ENCODE peak calls at places on chromosomes 6 and 20, in four cellular contexts. H, A, X and U are unnamed samples.

GRCh38 chr6:32886674-32887383 is 32.8 kb downstream of the PSMB9 start:
- DNase-seq in A (no peak), H (peak), X (no peak), U (no peak)

GRCh38 chr20:25139061-25139705 is 56.3 kb upstream of the ENTPD6 start:
- DNase-seq in H (no peak), A (peak), X (no peak), U (no peak)

GRCh38 chr6:137749595-137750215 is 117.4 kb upstream of the TNFAIP3 start:
- DNase-seq in X (no peak), A (no peak), H (peak), U (no peak)

GRCh38 chr20:36745234-36745926 is 510 bp downstream of the NDRG3 start:
- DNase-seq in A (peak), H (no peak), X (no peak), U (no peak)

GRCh38 chr6:42378125-42378524 is 73.6 kb downstream of the TRERF1 start:
- DNase-seq in H (no peak), X (no peak), A (no peak), U (no peak)

GRCh38 chr6:18139935-18140621 is 14.8 kb downstream of the TPMT start:
- DNase-seq in H (no peak), X (no peak), A (no peak), U (no peak)

GRCh38 chr6:50657513-50657912 is 55.8 kb upstream of the TFAP2D start:
- DNase-seq in A (no peak), X (no peak), H (no peak), U (no peak)

GRCh38 chr6:7903673-7904072 is 6.9 kb downstream of the TXNDC5 start:
- DNase-seq in A (no peak), H (no peak), X (no peak), U (no peak)

GRCh38 chr6:142746524-142746923 is 198.5 kb downstream of the HIVEP2 start:
- DNase-seq in H (peak), X (no peak), A (peak), U (peak)

GRCh38 chr6:157438611-157439109 is 57.7 kb downstream of the ZDHHC14 start:
- DNase-seq in A (no peak), H (peak), X (no peak), U (no peak)
- TF ChIP-seq USF2 in A (no peak), H (no peak), X (no peak), U (no peak)

GRCh38 chr6:71490876-71491275 is 202.3 kb downstream of the OGFRL1 start:
- DNase-seq in H (no peak), X (no peak), A (no peak), U (no peak)

GRCh38 chr6:71489736-71490135 is 201.1 kb downstream of the OGFRL1 start:
- DNase-seq in H (peak), A (peak), X (no peak), U (peak)

GRCh38 chr6:71486466-71486865 is 197.9 kb downstream of the OGFRL1 start:
- DNase-seq in A (no peak), X (no peak), H (peak), U (no peak)

GRCh38 chr6:71491844-71492243 is 203.2 kb downstream of the OGFRL1 start:
- DNase-seq in H (no peak), X (no peak), A (no peak), U (no peak)

DNA sequence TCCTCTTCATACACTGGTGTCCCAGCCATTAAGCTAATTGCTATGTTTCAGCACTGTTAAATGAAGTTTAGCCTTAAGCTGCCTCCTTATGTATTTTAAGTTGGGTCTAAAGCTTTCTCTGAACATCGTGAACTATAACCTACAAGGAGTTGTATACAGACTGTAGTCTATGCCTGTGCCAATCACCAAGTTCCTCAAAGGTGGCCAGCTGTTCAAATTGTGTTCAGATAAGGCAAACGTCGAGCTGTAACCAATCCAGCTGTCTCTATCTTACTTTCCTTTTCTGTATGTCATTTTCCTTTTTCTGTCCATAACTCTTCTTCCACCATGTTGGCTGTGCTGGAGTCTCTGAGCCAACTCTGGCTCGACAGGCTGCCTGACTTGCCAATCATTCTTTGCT is 199.6 kb downstream of the OGFRL1 start:
- DNase-seq in X (no peak), H (no peak), A (no peak), U (no peak)
- TF ChIP-seq USF2 in X (no peak), H (no peak), A (no peak), U (no peak)

DNA sequence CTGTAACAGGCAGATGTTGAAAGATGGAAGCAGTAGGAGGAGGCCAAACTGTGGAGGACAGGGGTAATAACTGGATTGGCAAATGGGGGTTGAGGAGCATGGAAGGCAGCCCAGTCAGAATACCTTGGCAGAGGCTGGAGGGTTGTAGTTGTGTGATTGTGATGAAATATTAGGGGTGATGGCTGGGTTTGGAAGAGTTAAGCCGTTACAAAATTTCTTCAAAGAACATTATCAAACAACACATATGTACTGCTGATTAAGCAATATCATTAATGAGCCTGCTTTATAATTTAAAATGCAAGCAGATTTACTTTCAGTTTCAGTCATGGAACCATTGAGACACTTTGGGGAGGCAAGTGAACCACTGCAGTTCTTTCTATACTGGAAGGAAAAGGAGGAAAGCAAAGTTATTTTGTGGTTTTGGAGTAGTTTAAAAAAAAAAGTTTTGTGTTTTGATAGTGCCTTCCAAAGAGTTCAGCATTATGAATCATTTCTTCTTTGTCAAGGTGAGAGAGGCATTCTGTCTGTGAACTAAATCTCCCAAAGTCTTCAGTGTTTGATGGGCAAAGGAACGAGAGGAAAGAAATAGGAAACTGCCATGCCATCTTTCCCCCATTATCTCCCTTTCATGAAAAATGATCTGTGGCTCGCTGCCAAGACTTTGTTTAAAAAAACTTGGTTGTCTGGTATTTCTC is 20.7 kb downstream of the FOXO3 start:
- DNase-seq in A (no peak), X (no peak), H (peak), U (no peak)
- TF ChIP-seq USF2 in A (no peak), X (no peak), H (no peak), U (no peak)

DNA sequence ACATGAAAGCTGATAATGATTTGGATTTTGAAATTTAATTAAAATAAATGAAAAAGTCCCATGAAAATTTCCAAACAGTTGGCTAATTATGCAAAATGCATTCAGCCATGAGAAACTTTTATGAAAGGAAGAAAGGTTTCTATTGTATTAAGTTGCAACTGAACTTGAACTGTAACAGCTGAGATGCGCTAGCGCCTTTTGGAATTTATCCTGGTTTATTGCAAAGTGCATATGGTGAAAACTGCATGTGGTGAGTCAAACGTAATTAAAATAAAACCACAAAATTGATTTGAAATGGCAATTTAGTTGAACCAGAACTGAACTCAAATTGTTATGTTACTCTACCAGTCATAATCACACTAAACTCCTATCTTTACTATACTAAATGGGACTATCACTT is 46.4 kb upstream of the COL21A1 start:
- DNase-seq in H (no peak), A (no peak), X (no peak), U (no peak)
- TF ChIP-seq USF2 in H (no peak), A (no peak), X (no peak), U (no peak)

DNA sequence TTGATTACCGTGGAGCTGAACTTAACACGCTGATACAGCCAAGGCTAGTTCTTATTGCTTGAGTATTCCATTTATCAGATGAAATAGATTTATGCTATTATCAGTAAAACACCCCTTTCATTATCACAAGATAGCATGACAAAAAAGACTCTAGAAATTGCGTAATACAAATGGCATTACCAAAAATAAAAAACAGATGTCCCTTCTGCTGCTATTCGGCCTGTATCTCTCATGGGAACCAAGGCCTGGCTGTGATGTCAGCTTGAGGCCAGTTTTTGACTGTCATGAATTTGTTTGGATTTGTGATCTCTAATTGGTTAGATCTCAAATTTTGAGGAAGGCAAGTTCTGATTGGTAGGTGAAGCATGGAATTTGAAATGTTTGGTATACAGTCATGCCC is 25.2 kb downstream of the MEI4 start:
- DNase-seq in A (no peak), H (no peak), X (no peak), U (no peak)
- TF ChIP-seq USF2 in A (no peak), H (no peak), X (no peak), U (no peak)